ENCODE peak calls at places on chromosomes 3 and 15, in nine cellular contexts. M is psoas muscle, V is upper lobe of right lung, H is IMR-90, G is AG10803, I is AG09309, X is lower lobe of right lung, Y is HFF-Myc, W is Peyer's patch. D is an unnamed sample.

GRCh38 chr3:58630081-58630709 is 36.4 kb downstream of the FAM3D start:
- DNase-seq in M (no peak), V (no peak), H (peak), G (peak), I (peak), X (no peak), Y (peak), W (peak), D (peak)

GRCh38 chr3:139532996-139533395 is 6.5 kb downstream of the RBP1 start:
- DNase-seq in M (no peak), V (no peak), H (peak), G (no peak), I (no peak), X (no peak), Y (no peak), W (peak), D (no peak)

GRCh38 chr3:64161481-64161952 is 63.7 kb downstream of the PRICKLE2 start:
- DNase-seq in M (no peak), V (no peak), H (no peak), G (no peak), I (no peak), X (no peak), Y (no peak), W (no peak), D (no peak)

GRCh38 chr3:150723946-150724345 is 20.2 kb upstream of the ERICH6 start:
- DNase-seq in M (no peak), V (no peak), H (no peak), G (no peak), I (no peak), X (no peak), Y (no peak), W (no peak), D (no peak)

GRCh38 chr15:56524915-56525314 is 60.0 kb upstream of the MNS1 start:
- DNase-seq in M (no peak), V (no peak), H (peak), G (peak), I (no peak), X (no peak), Y (peak), W (no peak), D (peak)

GRCh38 chr15:44536298-44536961 is 517 bp upstream of the EIF3J start:
- DNase-seq in M (peak), V (peak), H (peak), G (no peak), I (peak), X (peak), Y (peak), W (peak), D (peak)

GRCh38 chr3:72263223-72264015 is 478.5 kb upstream of the PROK2 start:
- DNase-seq in M (no peak), V (no peak), H (no peak), G (no peak), I (no peak), X (no peak), Y (no peak), W (no peak), D (peak)

GRCh38 chr15:66631616-66632263 is 65.9 kb upstream of the LCTL start:
- DNase-seq in M (no peak), V (no peak), H (no peak), G (no peak), I (no peak), X (no peak), Y (no peak), W (no peak), D (no peak)

GRCh38 chr3:154120903-154121235 is 321 bp upstream of the ARHGEF26 start:
- DNase-seq in M (no peak), V (no peak), H (no peak), G (no peak), I (no peak), X (no peak), Y (no peak), W (no peak), D (peak)

GRCh38 chr15:70047386-70048195 is 50.1 kb downstream of the TLE3 start:
- DNase-seq in M (no peak), V (peak), H (peak), G (peak), I (no peak), X (peak), Y (no peak), W (peak), D (peak)

GRCh38 chr15:66786222-66786621 is 84.2 kb downstream of the SMAD6 start:
- DNase-seq in M (no peak), V (no peak), H (no peak), G (no peak), I (no peak), X (no peak), Y (no peak), W (no peak), D (no peak)

GRCh38 chr3:45034612-45035252 is 8.6 kb downstream of the CLEC3B start:
- DNase-seq in M (peak), V (peak), H (no peak), G (no peak), I (no peak), X (peak), Y (no peak), W (peak), D (no peak)

GRCh38 chr15:69740684-69741083 is 288.1 kb downstream of the RPLP1 start:
- DNase-seq in M (no peak), V (no peak), H (no peak), G (no peak), I (no peak), X (no peak), Y (no peak), W (no peak), D (no peak)

GRCh38 chr3:45029661-45030060 is 3.6 kb downstream of the CLEC3B start:
- DNase-seq in M (no peak), V (no peak), H (peak), G (peak), I (no peak), X (no peak), Y (no peak), W (no peak), D (peak)

GRCh38 chr3:117524890-117525289 is 815.3 kb downstream of the TUSC7 start:
- DNase-seq in M (no peak), V (no peak), H (peak), G (peak), I (no peak), X (no peak), Y (no peak), W (no peak), D (peak)

GRCh38 chr15:30882861-30883433 is 20.8 kb upstream of the FAN1 start:
- DNase-seq in M (no peak), V (no peak), H (no peak), G (no peak), I (no peak), X (no peak), Y (no peak), W (no peak), D (peak)

GRCh38 chr3:124935264-124935663 is 713 bp upstream of the MUC13 start:
- DNase-seq in M (no peak), V (no peak), H (no peak), G (no peak), I (no peak), X (no peak), Y (no peak), W (no peak), D (no peak)

GRCh38 chr3:150773616-150774192 is 10.7 kb upstream of the SIAH2 start:
- DNase-seq in M (peak), V (no peak), H (no peak), G (no peak), I (no peak), X (no peak), Y (no peak), W (no peak), D (no peak)

GRCh38 chr3:15404767-15405166 is 22.6 kb downstream of the METTL6 start:
- DNase-seq in M (no peak), V (no peak), H (no peak), G (no peak), I (no peak), X (no peak), Y (no peak), W (no peak), D (no peak)

GRCh38 chr3:15405448-15406050 is 21.8 kb downstream of the METTL6 start:
- DNase-seq in M (no peak), V (no peak), H (peak), G (peak), I (peak), X (no peak), Y (no peak), W (no peak), D (peak)

GRCh38 chr3:15403965-15404364 is 23.4 kb downstream of the METTL6 start:
- DNase-seq in M (no peak), V (no peak), H (no peak), G (no peak), I (no peak), X (no peak), Y (no peak), W (no peak), D (no peak)

GRCh38 chr3:15399970-15400369 is 27.4 kb downstream of the METTL6 start:
- DNase-seq in M (no peak), V (no peak), H (no peak), G (no peak), I (no peak), X (no peak), Y (no peak), W (no peak), D (no peak)

DNA sequence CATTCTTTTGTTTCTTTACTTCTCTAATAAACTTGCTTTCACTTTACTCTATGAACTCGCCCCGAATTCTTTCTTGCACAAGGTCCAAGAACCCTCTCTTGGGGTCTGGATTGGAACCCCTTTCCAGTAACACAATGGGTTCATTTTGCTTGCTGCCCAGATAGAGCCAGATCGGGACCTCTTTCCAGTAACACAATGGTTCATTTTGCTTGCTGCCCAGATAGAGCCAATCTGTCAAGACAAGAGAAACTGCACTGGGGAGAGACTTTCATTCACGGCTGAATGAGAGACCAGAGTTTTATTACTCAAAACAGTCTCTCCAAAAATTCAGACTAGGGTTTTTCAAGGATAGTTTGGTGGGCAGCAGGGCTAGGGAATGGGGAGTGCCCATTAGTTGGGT is 25.4 kb downstream of the METTL6 start:
- DNase-seq in M (no peak), V (no peak), H (no peak), G (no peak), I (no peak), X (no peak), Y (no peak), W (no peak), D (no peak)
- H3K4me3 ChIP-seq in M (no peak), V (no peak), H (no peak), G (no peak), I (no peak), X (no peak), Y (no peak), W (no peak), D (no peak)

DNA sequence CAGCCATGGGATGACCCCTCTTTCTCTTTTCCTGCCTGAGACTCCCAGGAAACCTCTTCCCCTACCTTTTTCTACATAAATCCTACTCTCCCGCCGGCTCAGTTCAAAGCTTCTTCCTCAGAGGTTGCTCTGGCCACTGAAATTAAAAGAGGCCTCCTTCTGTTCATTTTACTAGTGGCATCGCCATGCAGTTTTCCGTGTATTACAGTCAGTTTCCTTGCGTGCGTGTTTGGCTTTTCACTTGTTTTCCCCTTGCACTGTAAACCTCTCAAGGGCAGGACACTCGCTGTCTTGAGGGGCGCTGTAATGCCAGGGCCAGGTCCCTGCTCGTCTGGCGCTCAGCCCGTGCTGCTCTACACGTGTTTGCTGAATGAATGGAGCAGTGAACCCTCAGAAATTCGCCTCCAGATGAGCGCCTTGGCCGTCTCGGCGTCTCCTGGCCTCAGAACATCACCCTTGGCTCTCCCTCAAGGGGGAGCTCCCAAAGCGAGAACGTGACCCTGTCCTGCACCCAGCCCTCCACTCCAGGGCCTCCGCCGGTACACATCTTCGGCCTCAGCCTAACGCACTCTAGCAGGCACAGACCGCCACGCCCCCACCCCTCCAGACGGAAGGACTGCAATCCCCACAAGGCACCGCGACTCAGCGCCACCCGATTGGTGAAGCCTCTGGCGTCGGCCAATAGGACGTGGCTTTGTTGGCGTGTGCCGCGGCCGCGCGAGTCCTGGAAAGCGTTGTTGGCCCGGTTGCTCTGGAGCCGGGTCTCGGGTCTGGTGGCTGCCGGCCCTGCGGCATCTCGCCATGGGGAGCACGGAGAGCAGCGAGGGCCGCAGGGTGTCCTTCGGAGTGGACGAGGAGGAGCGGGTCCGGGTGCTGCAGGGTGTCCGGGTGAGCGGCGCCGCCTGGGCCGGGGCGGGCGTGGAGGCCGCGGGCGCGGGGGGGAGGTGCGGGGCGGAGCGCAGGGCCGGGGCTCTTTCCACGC is at the start of gene CHCHD6:
- DNase-seq in M (peak), V (peak), H (peak), G (peak), I (peak), X (peak), Y (peak), W (peak), D (peak)
- TF ChIP-seq CTCF in M (peak), V (no peak), H (no peak), G (no peak), I (peak), X (no peak), Y (peak), W (no peak), D (peak)

GRCh38 chr15:81181220-81181619 is 15.5 kb upstream of the IL16 start:
- DNase-seq in M (no peak), V (no peak), H (no peak), G (no peak), I (no peak), X (no peak), Y (no peak), W (no peak), D (no peak)

GRCh38 chr15:81182031-81182745 is 14.5 kb upstream of the IL16 start:
- DNase-seq in M (no peak), V (no peak), H (peak), G (no peak), I (no peak), X (no peak), Y (no peak), W (no peak), D (peak)

GRCh38 chr15:81183403-81183760 is 13.3 kb upstream of the IL16 start:
- DNase-seq in M (no peak), V (no peak), H (no peak), G (no peak), I (no peak), X (no peak), Y (no peak), W (no peak), D (no peak)

GRCh38 chr15:81184188-81184587 is 12.5 kb upstream of the IL16 start:
- DNase-seq in M (peak), V (no peak), H (peak), G (peak), I (peak), X (peak), Y (no peak), W (no peak), D (peak)

GRCh38 chr15:81182746-81183402 is 13.8 kb upstream of the IL16 start:
- DNase-seq in M (no peak), V (no peak), H (no peak), G (no peak), I (no peak), X (no peak), Y (no peak), W (no peak), D (no peak)
- H3K4me3 ChIP-seq in M (peak), V (peak), H (peak), G (peak), I (peak), X (peak), Y (no peak), W (peak), D (peak)

GRCh38 chr15:39497759-39498565 is 82.9 kb upstream of the THBS1 start:
- DNase-seq in M (no peak), V (no peak), H (no peak), G (peak), I (no peak), X (no peak), Y (no peak), W (no peak), D (peak)

GRCh38 chr15:39499151-39499550 is 81.7 kb upstream of the THBS1 start:
- DNase-seq in M (no peak), V (no peak), H (no peak), G (peak), I (no peak), X (no peak), Y (no peak), W (no peak), D (no peak)

GRCh38 chr15:39495871-39496459 is 84.9 kb upstream of the THBS1 start:
- DNase-seq in M (no peak), V (no peak), H (peak), G (peak), I (no peak), X (no peak), Y (no peak), W (no peak), D (no peak)

GRCh38 chr15:39498642-39499041 is 82.2 kb upstream of the THBS1 start:
- DNase-seq in M (no peak), V (no peak), H (no peak), G (peak), I (no peak), X (no peak), Y (no peak), W (no peak), D (no peak)

GRCh38 chr15:39497016-39497758 is 83.7 kb upstream of the THBS1 start:
- DNase-seq in M (no peak), V (no peak), H (no peak), G (no peak), I (no peak), X (no peak), Y (no peak), W (no peak), D (no peak)
- TF ChIP-seq CTCF in M (no peak), V (no peak), H (no peak), G (no peak), I (no peak), X (no peak), Y (no peak), W (no peak), D (no peak)

D was measured in fibroblast of mammary gland.